ENCODE peak calls at places on chromosomes 12 and 14, in nine cellular contexts. One of them, this sample, is unnamed. For H3K36me3, the result is how much of the 10 kb centered on the place peaks cover.

GRCh38 chr14:51552768-51553426 is 98.8 kb upstream of the FRMD6 start:
- DNase-seq in PC-9: no peak
- DNase-seq in K562: no peak
- DNase-seq in Karpas-422: no peak
- DNase-seq in HepG2: no peak
- DNase-seq in GM23338: no peak
- DNase-seq in GM12878: no peak
- DNase-seq in HCT116: no peak
- DNase-seq in IMR-90: no peak
- DNase-seq in this sample: no peak

GRCh38 chr12:53427905-53428594 is 4.4 kb downstream of the AMHR2 start:
- DNase-seq in HCT116: peak
- DNase-seq in HepG2: no peak
- DNase-seq in PC-9: peak
- DNase-seq in K562: no peak
- DNase-seq in GM12878: no peak
- DNase-seq in GM23338: no peak
- DNase-seq in IMR-90: peak
- DNase-seq in Karpas-422: no peak
- DNase-seq in this sample: no peak

GRCh38 chr14:70988452-70988851 is 81.2 kb downstream of the PCNX1 start:
- DNase-seq in Karpas-422: no peak
- DNase-seq in GM23338: peak
- DNase-seq in PC-9: no peak
- DNase-seq in HCT116: no peak
- DNase-seq in IMR-90: no peak
- DNase-seq in HepG2: no peak
- DNase-seq in K562: no peak
- DNase-seq in GM12878: no peak
- DNase-seq in this sample: no peak

GRCh38 chr12:66678640-66679268 is at the start of gene GRIP1:
- DNase-seq in HCT116: no peak
- DNase-seq in IMR-90: no peak
- DNase-seq in GM12878: no peak
- DNase-seq in Karpas-422: no peak
- DNase-seq in GM23338: peak
- DNase-seq in PC-9: no peak
- DNase-seq in K562: no peak
- DNase-seq in HepG2: no peak
- DNase-seq in this sample: peak

GRCh38 chr12:91923864-91924263 is 221.8 kb downstream of the BTG1 start:
- DNase-seq in Karpas-422: no peak
- DNase-seq in GM12878: no peak
- DNase-seq in HepG2: no peak
- DNase-seq in IMR-90: no peak
- DNase-seq in K562: no peak
- DNase-seq in HCT116: no peak
- DNase-seq in PC-9: no peak
- DNase-seq in GM23338: no peak
- DNase-seq in this sample: no peak

GRCh38 chr12:106601031-106601430 is 18.2 kb downstream of the RFX4 start:
- DNase-seq in Karpas-422: no peak
- DNase-seq in PC-9: no peak
- DNase-seq in IMR-90: no peak
- DNase-seq in HCT116: no peak
- DNase-seq in K562: peak
- DNase-seq in HepG2: peak
- DNase-seq in GM12878: no peak
- DNase-seq in GM23338: peak
- DNase-seq in this sample: peak

GRCh38 chr12:113899844-113900471 is 66.2 kb downstream of the RBM19 start:
- DNase-seq in GM23338: peak
- DNase-seq in HCT116: no peak
- DNase-seq in GM12878: no peak
- DNase-seq in IMR-90: no peak
- DNase-seq in K562: no peak
- DNase-seq in Karpas-422: no peak
- DNase-seq in HepG2: no peak
- DNase-seq in PC-9: peak
- DNase-seq in this sample: peak

GRCh38 chr12:27984275-27984674 is 11.7 kb upstream of the PTHLH start:
- DNase-seq in HepG2: no peak
- DNase-seq in Karpas-422: no peak
- DNase-seq in PC-9: peak
- DNase-seq in IMR-90: peak
- DNase-seq in GM23338: no peak
- DNase-seq in HCT116: no peak
- DNase-seq in K562: peak
- DNase-seq in GM12878: no peak
- DNase-seq in this sample: no peak

GRCh38 chr14:50311337-50311973 is 574 bp downstream of the L2HGDH start:
- DNase-seq in GM23338: no peak
- DNase-seq in K562: no peak
- DNase-seq in Karpas-422: peak
- DNase-seq in HepG2: peak
- DNase-seq in GM12878: no peak
- DNase-seq in PC-9: no peak
- DNase-seq in IMR-90: no peak
- DNase-seq in HCT116: no peak
- DNase-seq in this sample: peak

GRCh38 chr14:104140463-104141331 is 2.3 kb downstream of the KIF26A start:
- DNase-seq in GM12878: no peak
- DNase-seq in GM23338: no peak
- DNase-seq in K562: no peak
- DNase-seq in HepG2: no peak
- DNase-seq in IMR-90: no peak
- DNase-seq in HCT116: no peak
- DNase-seq in Karpas-422: no peak
- DNase-seq in PC-9: no peak
- DNase-seq in this sample: no peak
- H3K4me2 ChIP-seq in GM12878: no peak
- H3K4me2 ChIP-seq in GM23338: peak
- H3K4me2 ChIP-seq in K562: no peak
- H3K4me2 ChIP-seq in HepG2: no peak
- H3K4me2 ChIP-seq in IMR-90: no peak
- H3K4me2 ChIP-seq in HCT116: peak
- H3K4me2 ChIP-seq in Karpas-422: no peak
- H3K4me2 ChIP-seq in PC-9: no peak
- H3K4me2 ChIP-seq in this sample: peak

DNA sequence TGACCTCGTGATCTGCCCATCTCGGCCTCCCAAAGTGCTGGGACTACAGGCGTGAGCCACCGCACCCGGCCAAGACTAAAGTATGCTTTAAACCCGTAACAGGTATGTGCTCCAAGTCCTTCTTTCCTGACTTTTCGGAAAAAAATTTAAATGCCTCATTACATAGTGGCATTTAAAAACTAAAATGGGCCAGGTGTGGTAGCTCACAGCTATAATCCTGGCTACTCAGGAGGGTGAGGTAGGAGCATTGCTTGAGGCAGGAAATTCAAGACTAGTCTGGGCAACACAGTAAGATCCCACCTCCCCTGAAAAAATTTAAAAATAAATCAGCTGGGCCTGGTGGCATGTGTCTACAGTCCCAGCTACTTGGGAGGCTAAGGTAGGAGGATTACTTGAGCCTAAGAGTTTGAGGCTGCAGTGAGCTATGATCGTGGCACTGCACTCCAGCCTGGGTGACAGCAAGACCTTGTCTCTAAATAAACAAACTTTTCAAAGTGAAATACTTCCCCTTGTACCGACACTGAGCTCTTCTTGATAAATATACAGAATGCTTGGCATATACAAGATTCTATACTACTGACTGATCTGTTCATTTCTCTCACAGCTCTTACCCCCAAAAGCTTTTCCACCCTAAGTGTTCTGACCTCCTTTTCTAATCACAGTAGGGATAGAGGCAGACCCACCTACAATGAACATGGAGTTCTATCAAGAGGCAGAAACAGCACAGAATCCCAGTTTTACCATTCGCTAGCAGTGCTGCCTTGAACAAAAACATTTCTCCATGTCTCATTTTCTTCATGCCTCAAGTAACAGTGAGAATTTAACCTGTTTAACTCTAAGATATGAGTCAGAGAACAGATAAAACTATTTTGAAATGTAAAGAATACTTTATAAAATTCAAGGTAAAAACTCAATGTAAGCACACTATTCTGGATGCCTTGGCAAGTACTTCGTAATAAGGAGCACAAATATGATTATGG is 7.9 kb downstream of the PPP4R3A start:
- DNase-seq in HepG2: no peak
- DNase-seq in IMR-90: no peak
- DNase-seq in K562: no peak
- DNase-seq in HCT116: no peak
- DNase-seq in GM23338: no peak
- DNase-seq in Karpas-422: no peak
- DNase-seq in PC-9: no peak
- DNase-seq in GM12878: no peak
- DNase-seq in this sample: no peak
- H3K36me3 ChIP-seq in HepG2: under half
- H3K36me3 ChIP-seq in IMR-90: under half
- H3K36me3 ChIP-seq in K562: under half
- H3K36me3 ChIP-seq in HCT116: under half
- H3K36me3 ChIP-seq in GM23338: under half
- H3K36me3 ChIP-seq in Karpas-422: under half
- H3K36me3 ChIP-seq in PC-9: under half
- H3K36me3 ChIP-seq in GM12878: under half
- H3K36me3 ChIP-seq in this sample: under half

DNA sequence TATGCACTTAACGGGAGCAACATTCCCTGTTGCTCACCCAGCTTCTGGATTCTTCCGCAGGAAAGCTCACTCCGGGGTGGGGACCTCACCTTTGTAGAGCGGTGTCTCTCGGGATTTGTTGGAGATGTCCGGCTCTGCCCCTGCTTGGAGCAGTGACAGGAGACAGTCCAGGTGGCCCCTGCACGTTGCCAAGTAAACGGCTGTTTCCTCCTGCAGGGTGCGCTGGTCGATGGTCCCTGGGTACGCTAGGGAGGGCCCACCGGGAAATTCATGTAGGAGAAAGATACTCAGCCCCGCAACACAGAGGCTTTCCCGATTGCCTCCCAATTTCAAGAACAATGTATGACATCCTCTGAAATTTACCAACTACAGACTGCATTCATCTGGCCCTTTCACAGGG is 23.1 kb downstream of the ASB2 start:
- DNase-seq in IMR-90: no peak
- DNase-seq in HCT116: no peak
- DNase-seq in K562: no peak
- DNase-seq in PC-9: no peak
- DNase-seq in GM23338: peak
- DNase-seq in GM12878: no peak
- DNase-seq in HepG2: peak
- DNase-seq in Karpas-422: no peak
- DNase-seq in this sample: peak
- H3K4me2 ChIP-seq in IMR-90: no peak
- H3K4me2 ChIP-seq in HCT116: peak
- H3K4me2 ChIP-seq in K562: no peak
- H3K4me2 ChIP-seq in PC-9: no peak
- H3K4me2 ChIP-seq in GM23338: no peak
- H3K4me2 ChIP-seq in GM12878: peak
- H3K4me2 ChIP-seq in HepG2: peak
- H3K4me2 ChIP-seq in Karpas-422: no peak
- H3K4me2 ChIP-seq in this sample: no peak

DNA sequence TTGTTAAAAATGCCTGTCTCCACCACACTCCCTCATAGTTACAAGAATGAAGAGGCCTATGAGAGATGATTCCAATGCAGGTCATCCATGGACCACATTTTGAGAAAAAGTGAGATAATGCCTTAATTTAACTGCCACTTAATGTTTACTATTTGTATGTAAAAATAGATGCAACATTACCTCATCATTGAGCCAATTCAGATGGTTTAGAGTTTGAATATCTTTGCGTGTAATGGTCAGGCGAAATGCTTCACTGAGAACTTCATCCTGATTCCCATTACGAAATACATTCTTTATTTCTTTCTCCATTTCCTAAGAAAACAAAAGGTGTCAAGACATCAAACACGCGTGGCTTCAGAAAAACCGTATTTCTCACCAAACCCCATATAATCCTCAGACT is 42.3 kb downstream of the SENP1 start:
- DNase-seq in PC-9: no peak
- DNase-seq in K562: no peak
- DNase-seq in IMR-90: no peak
- DNase-seq in GM12878: no peak
- DNase-seq in HCT116: no peak
- DNase-seq in HepG2: no peak
- DNase-seq in Karpas-422: no peak
- DNase-seq in GM23338: no peak
- DNase-seq in this sample: no peak
- H3K36me3 ChIP-seq in PC-9: under half
- H3K36me3 ChIP-seq in K562: half or more
- H3K36me3 ChIP-seq in IMR-90: under half
- H3K36me3 ChIP-seq in GM12878: under half
- H3K36me3 ChIP-seq in HCT116: under half
- H3K36me3 ChIP-seq in HepG2: half or more
- H3K36me3 ChIP-seq in Karpas-422: half or more
- H3K36me3 ChIP-seq in GM23338: under half
- H3K36me3 ChIP-seq in this sample: under half

DNA sequence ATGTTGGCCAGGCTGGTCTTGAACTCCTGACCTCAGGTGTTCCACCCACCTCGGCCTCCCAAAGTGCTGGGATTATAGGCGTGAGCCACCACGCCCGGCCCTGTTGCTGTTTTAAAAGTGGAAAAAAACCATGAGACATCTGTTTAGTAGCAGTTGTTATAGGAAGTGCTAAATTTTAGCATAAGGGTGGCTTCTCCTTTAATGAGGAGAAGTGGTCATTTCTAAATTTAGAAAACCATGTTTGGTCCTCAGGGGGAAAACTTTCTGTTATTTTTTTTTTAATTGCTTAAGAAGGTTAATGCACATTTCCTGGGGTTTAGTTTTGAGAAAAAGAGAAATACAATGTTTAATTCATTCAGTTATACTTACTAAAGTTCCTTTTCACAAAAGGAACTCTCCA is 102.1 kb downstream of the MYRFL start:
- DNase-seq in K562: no peak
- DNase-seq in GM23338: no peak
- DNase-seq in GM12878: no peak
- DNase-seq in HepG2: no peak
- DNase-seq in Karpas-422: no peak
- DNase-seq in PC-9: no peak
- DNase-seq in IMR-90: no peak
- DNase-seq in HCT116: no peak
- DNase-seq in this sample: no peak
- H3K4me2 ChIP-seq in K562: no peak
- H3K4me2 ChIP-seq in GM23338: peak
- H3K4me2 ChIP-seq in GM12878: no peak
- H3K4me2 ChIP-seq in HepG2: no peak
- H3K4me2 ChIP-seq in Karpas-422: peak
- H3K4me2 ChIP-seq in PC-9: no peak
- H3K4me2 ChIP-seq in IMR-90: no peak
- H3K4me2 ChIP-seq in HCT116: no peak
- H3K4me2 ChIP-seq in this sample: no peak

GRCh38 chr12:62552906-62553556 is 86.4 kb downstream of the MON2 start:
- DNase-seq in IMR-90: no peak
- DNase-seq in PC-9: no peak
- DNase-seq in HepG2: no peak
- DNase-seq in GM23338: no peak
- DNase-seq in Karpas-422: no peak
- DNase-seq in HCT116: no peak
- DNase-seq in GM12878: no peak
- DNase-seq in K562: no peak
- DNase-seq in this sample: no peak
- H3K36me3 ChIP-seq in IMR-90: under half
- H3K36me3 ChIP-seq in PC-9: under half
- H3K36me3 ChIP-seq in HepG2: under half
- H3K36me3 ChIP-seq in GM23338: under half
- H3K36me3 ChIP-seq in Karpas-422: under half
- H3K36me3 ChIP-seq in HCT116: under half
- H3K36me3 ChIP-seq in GM12878: under half
- H3K36me3 ChIP-seq in K562: under half
- H3K36me3 ChIP-seq in this sample: under half

This sample was measured in mesendoderm.